ENCODE peak calls at places on chromosomes 11 and 22, in six cellular contexts. E is right lobe of liver, U is vagina, L is body of pancreas, Y is adrenal gland, P is A549. J is an unnamed sample.

GRCh38 chr11:20238712-20239111 is 78.4 kb upstream of the DBX1 start:
- DNase-seq in E (peak), U (no peak), L (peak), Y (no peak), P (no peak), J (no peak)

GRCh38 chr11:35013514-35014191 is 97.2 kb downstream of the PDHX start:
- DNase-seq in E (no peak), U (no peak), L (no peak), Y (no peak), P (no peak), J (no peak)

GRCh38 chr11:29641201-29641600 is 375.6 kb downstream of the KCNA4 start:
- DNase-seq in E (no peak), U (no peak), L (no peak), Y (no peak), P (no peak), J (no peak)

GRCh38 chr11:130738618-130739017 is 177.7 kb downstream of the SNX19 start:
- DNase-seq in E (no peak), U (no peak), L (no peak), Y (no peak), P (no peak), J (no peak)

GRCh38 chr11:18010977-18011586 is 1.8 kb downstream of the SERGEF start:
- DNase-seq in E (no peak), U (no peak), L (no peak), Y (no peak), P (no peak), J (peak)

GRCh38 chr11:67996622-67997459 is 7.1 kb downstream of the UNC93B1 start:
- DNase-seq in E (no peak), U (no peak), L (peak), Y (peak), P (no peak), J (peak)

GRCh38 chr11:69950120-69950519 is 128.0 kb upstream of the ANO1 start:
- DNase-seq in E (peak), U (no peak), L (no peak), Y (no peak), P (peak), J (peak)

GRCh38 chr22:19855504-19856409 is 1.1 kb upstream of the GNB1L start:
- DNase-seq in E (peak), U (peak), L (peak), Y (peak), P (peak), J (peak)

GRCh38 chr22:27242111-27242436 is 559.5 kb downstream of the MN1 start:
- DNase-seq in E (no peak), U (no peak), L (no peak), Y (no peak), P (no peak), J (no peak)

GRCh38 chr11:3905080-3905953 is 49.9 kb downstream of the STIM1 start:
- DNase-seq in E (no peak), U (no peak), L (no peak), Y (peak), P (peak), J (peak)

GRCh38 chr22:20807315-20807752 is 33.4 kb downstream of the SERPIND1 start:
- DNase-seq in E (peak), U (no peak), L (no peak), Y (no peak), P (peak), J (peak)

GRCh38 chr11:45921561-45922424 is 663 bp upstream of the LARGE2 start:
- DNase-seq in E (peak), U (no peak), L (peak), Y (peak), P (no peak), J (no peak)

GRCh38 chr22:30195245-30196140 is 51.1 kb downstream of the LIF start:
- DNase-seq in E (no peak), U (no peak), L (no peak), Y (no peak), P (no peak), J (peak)

GRCh38 chr11:74466916-74467885 is at the start of gene KCNE3:
- DNase-seq in E (peak), U (no peak), L (peak), Y (no peak), P (no peak), J (peak)

GRCh38 chr11:79040348-79040747 is 400.5 kb downstream of the TENM4 start:
- DNase-seq in E (no peak), U (no peak), L (no peak), Y (no peak), P (no peak), J (no peak)

GRCh38 chr11:28860898-28861297 is 752.7 kb downstream of the METTL15 start:
- DNase-seq in E (no peak), U (no peak), L (no peak), Y (no peak), P (peak), J (no peak)

GRCh38 chr22:28072066-28072465 is 153.0 kb upstream of the PITPNB start:
- DNase-seq in E (no peak), U (no peak), L (no peak), Y (no peak), P (no peak), J (peak)

GRCh38 chr11:96072592-96072991 is 148.7 kb upstream of the MTMR2 start:
- DNase-seq in E (no peak), U (no peak), L (no peak), Y (no peak), P (no peak), J (no peak)

GRCh38 chr22:38213319-38214247 is 11.8 kb downstream of the MAFF start:
- DNase-seq in E (peak), U (no peak), L (no peak), Y (no peak), P (no peak), J (no peak)

GRCh38 chr22:38215156-38216038 is 13.6 kb downstream of the MAFF start:
- DNase-seq in E (no peak), U (no peak), L (no peak), Y (no peak), P (no peak), J (no peak)

GRCh38 chr22:38212442-38212841 is 10.6 kb downstream of the MAFF start:
- DNase-seq in E (no peak), U (no peak), L (no peak), Y (no peak), P (no peak), J (no peak)

GRCh38 chr22:38211556-38211955 is 9.8 kb downstream of the MAFF start:
- DNase-seq in E (no peak), U (no peak), L (no peak), Y (no peak), P (no peak), J (no peak)

DNA sequence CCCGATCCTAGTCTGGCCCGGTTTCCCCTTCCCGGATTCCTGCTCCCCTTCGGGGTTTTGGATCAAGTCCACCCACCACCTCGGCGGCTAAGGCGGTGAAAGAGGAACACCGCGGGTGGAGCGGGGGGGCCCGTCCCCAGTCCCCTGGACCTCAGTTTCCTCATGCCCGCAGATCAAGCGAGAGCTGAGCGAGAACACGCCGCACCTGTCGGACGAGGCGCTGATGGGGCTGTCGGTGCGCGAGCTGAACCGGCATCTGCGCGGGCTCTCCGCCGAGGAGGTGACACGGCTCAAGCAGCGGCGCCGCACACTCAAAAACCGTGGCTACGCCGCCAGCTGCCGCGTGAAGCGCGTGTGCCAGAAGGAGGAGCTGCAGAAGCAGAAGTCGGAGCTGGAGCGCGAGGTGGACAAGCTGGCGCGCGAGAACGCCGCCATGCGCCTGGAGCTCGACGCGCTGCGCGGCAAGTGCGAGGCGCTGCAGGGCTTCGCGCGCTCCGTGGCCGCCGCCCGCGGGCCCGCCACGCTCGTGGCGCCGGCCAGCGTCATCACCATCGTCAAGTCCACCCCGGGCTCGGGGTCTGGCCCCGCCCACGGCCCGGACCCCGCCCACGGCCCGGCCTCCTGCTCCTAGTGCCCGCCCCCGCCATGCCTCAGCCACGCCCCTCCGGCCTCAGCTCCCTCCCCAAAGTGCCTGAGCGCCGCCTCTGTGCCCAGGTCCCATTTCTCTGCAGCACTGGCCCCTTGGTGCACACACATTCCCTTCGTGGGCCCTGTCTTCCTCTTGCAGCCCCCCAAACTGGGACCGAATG is 12.7 kb downstream of the MAFF start:
- DNase-seq in E (peak), U (no peak), L (peak), Y (peak), P (no peak), J (peak)
- TF ChIP-seq POLR2A in E (peak), U (no peak), L (no peak), Y (no peak), P (no peak), J (no peak)

GRCh38 chr22:39520054-39520873 is at the start of gene ATF4:
- DNase-seq in E (peak), U (no peak), L (peak), Y (peak), P (peak), J (peak)

GRCh38 chr22:39518996-39519680 is 1.2 kb upstream of the ATF4 start:
- DNase-seq in E (no peak), U (no peak), L (no peak), Y (peak), P (peak), J (peak)

GRCh38 chr22:39520874-39521857 is 804 bp downstream of the ATF4 start:
- DNase-seq in E (peak), U (no peak), L (peak), Y (peak), P (no peak), J (peak)

GRCh38 chr22:39518124-39518786 is 2.1 kb upstream of the ATF4 start:
- DNase-seq in E (no peak), U (no peak), L (no peak), Y (peak), P (no peak), J (no peak)

DNA sequence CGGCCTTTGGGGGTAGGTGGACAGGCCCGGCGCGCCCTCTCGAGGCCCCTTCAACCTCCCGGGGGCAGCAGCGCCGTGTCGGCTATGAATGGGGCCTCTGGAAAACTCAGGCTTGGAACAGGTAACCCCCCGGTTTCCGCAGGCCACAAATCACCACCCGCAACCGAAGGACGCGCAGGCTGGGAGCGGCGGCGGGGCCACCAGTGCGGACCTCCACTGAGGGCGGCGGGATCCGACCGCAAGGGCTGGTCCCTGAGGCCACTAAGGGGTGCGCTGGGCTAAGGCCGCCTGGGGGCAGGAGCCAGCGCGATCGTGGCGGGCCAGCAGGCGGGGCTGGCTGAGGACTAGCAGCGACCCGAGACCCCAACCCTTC is 695 bp upstream of the ATF4 start:
- DNase-seq in E (peak), U (no peak), L (peak), Y (peak), P (peak), J (peak)
- TF ChIP-seq POLR2A in E (no peak), U (no peak), L (peak), Y (peak), P (peak), J (no peak)

GRCh38 chr11:119091966-119092879 is 7.5 kb downstream of the HMBS start:
- DNase-seq in E (no peak), U (no peak), L (no peak), Y (no peak), P (no peak), J (peak)
- TF ChIP-seq POLR2A in E (no peak), U (no peak), L (no peak), Y (no peak), P (peak), J (peak)

GRCh38 chr11:457071-457760 is 7.1 kb downstream of the PTDSS2 start:
- DNase-seq in E (no peak), U (no peak), L (no peak), Y (no peak), P (no peak), J (no peak)
- TF ChIP-seq POLR2A in E (no peak), U (no peak), L (no peak), Y (no peak), P (no peak), J (no peak)

GRCh38 chr11:83287631-83288030 is 1.5 kb upstream of the CCDC90B start:
- DNase-seq in E (no peak), U (no peak), L (no peak), Y (no peak), P (no peak), J (peak)

GRCh38 chr11:83282084-83282716 is 4.0 kb downstream of the CCDC90B start:
- DNase-seq in E (no peak), U (no peak), L (no peak), Y (no peak), P (no peak), J (no peak)

GRCh38 chr11:83284501-83285051 is 1.6 kb downstream of the CCDC90B start:
- DNase-seq in E (no peak), U (no peak), L (no peak), Y (no peak), P (no peak), J (no peak)

GRCh38 chr11:83285131-83285770 is 916 bp downstream of the CCDC90B start:
- DNase-seq in E (no peak), U (no peak), L (no peak), Y (no peak), P (no peak), J (peak)

DNA sequence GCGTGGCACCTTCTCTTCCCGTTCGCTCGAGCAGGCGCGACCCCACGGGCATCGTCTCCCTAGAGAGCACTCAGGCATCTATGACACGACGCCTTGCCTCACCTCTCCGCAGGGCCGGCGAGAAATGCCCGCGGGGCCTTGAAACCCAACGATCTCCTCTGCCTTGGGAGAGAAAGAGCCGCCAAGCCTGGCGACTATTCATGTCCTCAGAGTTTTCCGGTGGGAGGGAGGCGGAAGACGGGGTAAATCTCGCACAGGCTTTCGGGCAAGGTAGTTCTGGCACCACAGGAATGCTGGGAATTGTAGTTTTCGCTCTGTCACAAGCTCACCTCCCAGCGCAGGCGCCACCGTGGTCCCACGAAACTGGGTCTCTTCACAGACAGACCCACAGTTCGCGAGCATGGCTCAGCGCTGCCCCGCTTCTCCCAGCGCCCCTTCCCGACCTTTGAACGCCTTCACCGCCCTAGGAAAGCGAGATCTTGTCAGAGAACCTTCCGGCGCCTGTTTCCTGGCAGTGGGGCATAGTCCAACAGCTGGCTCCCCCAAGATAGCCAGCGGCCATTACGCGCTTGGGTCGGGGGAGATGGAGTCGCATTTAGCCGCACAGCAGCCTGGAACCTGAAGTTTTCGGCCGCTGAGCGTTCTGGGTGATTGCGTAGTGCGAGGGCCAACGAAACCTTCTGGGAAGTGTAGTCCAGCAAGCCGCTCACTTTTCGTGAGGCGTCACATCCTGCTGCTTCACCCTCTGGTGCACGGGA is at the start of gene CCDC90B:
- DNase-seq in E (peak), U (no peak), L (peak), Y (peak), P (peak), J (peak)
- TF ChIP-seq POLR2A in E (peak), U (no peak), L (peak), Y (peak), P (peak), J (peak)

GRCh38 chr22:42270512-42271190 is at the start of gene TCF20:
- DNase-seq in E (peak), U (no peak), L (peak), Y (peak), P (peak), J (peak)
- TF ChIP-seq POLR2A in E (no peak), U (no peak), L (no peak), Y (no peak), P (peak), J (no peak)

GRCh38 chr11:76782526-76783293 is 446 bp upstream of the TSKU start:
- DNase-seq in E (peak), U (no peak), L (peak), Y (peak), P (peak), J (peak)
- TF ChIP-seq POLR2A in E (no peak), U (no peak), L (no peak), Y (peak), P (peak), J (no peak)